ENCODE peak calls at places on chromosomes 4 and X, in ten cellular contexts. G, X, R, J, H, T, I, Q, P and E are unnamed samples.

GRCh38 chr4:86924805-86925204 is 10.0 kb upstream of the AFF1 start:
- DNase-seq in G (no peak), X (no peak), R (no peak), J (no peak), H (no peak), T (no peak), I (peak; percentile 88), Q (no peak), P (no peak), E (no peak)

GRCh38 chr4:20347526-20347925 is 95.8 kb downstream of the SLIT2 start:
- DNase-seq in G (no peak), X (no peak), R (no peak), J (no peak), H (no peak), T (no peak), I (no peak), Q (no peak), P (no peak), E (no peak)

GRCh38 chr4:165537028-165537648 is 158.3 kb downstream of the CPE start:
- DNase-seq in G (no peak), X (peak; percentile 5), R (peak; percentile 33), J (no peak), H (peak; percentile 36), T (peak; percentile 24), I (peak; percentile 40), Q (peak; percentile 3), P (no peak), E (no peak)

GRCh38 chr4:16120720-16121119 is 36.9 kb upstream of the PROM1 start:
- DNase-seq in G (no peak), X (no peak), R (no peak), J (no peak), H (no peak), T (no peak), I (no peak), Q (no peak), P (no peak), E (no peak)

GRCh38 chrX:16101581-16101980 is 21.8 kb upstream of the GRPR start:
- DNase-seq in G (no peak), X (no peak), R (no peak), J (no peak), H (no peak), T (no peak), I (no peak), Q (no peak), P (no peak), E (no peak)

GRCh38 chrX:20729421-20729820 is 462.7 kb upstream of the RPS6KA3 start:
- DNase-seq in G (no peak), X (peak; percentile 62), R (no peak), J (no peak), H (no peak), T (no peak), I (no peak), Q (no peak), P (no peak), E (no peak)

GRCh38 chr4:146510942-146511341 is 10.8 kb downstream of the SLC10A7 start:
- DNase-seq in G (no peak), X (no peak), R (no peak), J (no peak), H (no peak), T (no peak), I (no peak), Q (no peak), P (no peak), E (no peak)

GRCh38 chr4:28146191-28146590 is 1285.5 kb downstream of the STIM2 start:
- DNase-seq in G (no peak), X (no peak), R (no peak), J (no peak), H (no peak), T (no peak), I (peak; percentile 10), Q (no peak), P (no peak), E (no peak)

GRCh38 chr4:99825272-99825671 is 8.6 kb downstream of the DAPP1 start:
- DNase-seq in G (no peak), X (no peak), R (no peak), J (no peak), H (no peak), T (no peak), I (no peak), Q (no peak), P (no peak), E (no peak)

GRCh38 chr4:109294006-109294405 is 8.5 kb downstream of the COL25A1 start:
- DNase-seq in G (no peak), X (no peak), R (peak; percentile 2), J (no peak), H (no peak), T (peak; percentile 35), I (peak; percentile 18), Q (no peak), P (no peak), E (no peak)

GRCh38 chrX:131901581-131901980 is 121.5 kb upstream of the STK26 start:
- DNase-seq in G (no peak), X (no peak), R (no peak), J (no peak), H (no peak), T (no peak), I (no peak), Q (no peak), P (no peak), E (no peak)

GRCh38 chr4:173001571-173001970 is 167.0 kb upstream of the GALNT7 start:
- DNase-seq in G (no peak), X (no peak), R (no peak), J (no peak), H (no peak), T (no peak), I (no peak), Q (no peak), P (no peak), E (no peak)

GRCh38 chr4:145436793-145437192 is 44.9 kb upstream of the SMAD1 start:
- DNase-seq in G (no peak), X (no peak), R (no peak), J (no peak), H (no peak), T (no peak), I (no peak), Q (no peak), P (no peak), E (no peak)

GRCh38 chrX:37380256-37380655 is 31.1 kb downstream of the PRRG1 start:
- DNase-seq in G (no peak), X (no peak), R (no peak), J (no peak), H (no peak), T (no peak), I (no peak), Q (no peak), P (no peak), E (no peak)

GRCh38 chrX:110145854-110146253 is 142.9 kb downstream of the TMEM164 start:
- DNase-seq in G (no peak), X (no peak), R (peak; percentile 15), J (peak; percentile 5), H (peak; percentile 33), T (peak; percentile 16), I (peak; percentile 24), Q (peak; percentile 12), P (no peak), E (no peak)

GRCh38 chr4:185219551-185220344 is 10.3 kb downstream of the SNX25 start:
- DNase-seq in G (no peak), X (peak; percentile 60), R (no peak), J (no peak), H (peak; percentile 44), T (peak; percentile 53), I (no peak), Q (no peak), P (no peak), E (no peak)

GRCh38 chr4:26000274-26000950 is 86.4 kb downstream of the SMIM20 start:
- DNase-seq in G (no peak), X (no peak), R (no peak), J (no peak), H (no peak), T (no peak), I (no peak), Q (no peak), P (no peak), E (no peak)

GRCh38 chr4:178140326-178140915 is 698.2 kb upstream of the AGA start:
- DNase-seq in G (no peak), X (no peak), R (no peak), J (no peak), H (no peak), T (no peak), I (no peak), Q (no peak), P (no peak), E (no peak)

GRCh38 chr4:57023104-57023503 is 44.4 kb downstream of the POLR2B start:
- DNase-seq in G (no peak), X (peak; percentile 73), R (no peak), J (no peak), H (no peak), T (no peak), I (no peak), Q (no peak), P (no peak), E (no peak)

GRCh38 chrX:352181-352580 is 33.6 kb upstream of the GTPBP6 start:
- DNase-seq in G (no peak), X (no peak), R (no peak), J (no peak), H (no peak), T (no peak), I (no peak), Q (no peak), P (no peak), E (no peak)

GRCh38 chrX:13837290-13837745 is 20.4 kb upstream of the GPM6B start:
- DNase-seq in G (no peak), X (no peak), R (no peak), J (no peak), H (no peak), T (no peak), I (no peak), Q (no peak), P (no peak), E (no peak)

GRCh38 chrX:16208601-16209000 is 41.3 kb downstream of the MAGEB17 start:
- DNase-seq in G (no peak), X (no peak), R (no peak), J (no peak), H (no peak), T (no peak), I (no peak), Q (no peak), P (no peak), E (no peak)

GRCh38 chr4:7769936-7770674 is 169.6 kb downstream of the AFAP1 start:
- DNase-seq in G (no peak), X (no peak), R (peak; percentile 36), J (no peak), H (no peak), T (no peak), I (peak; percentile 20), Q (no peak), P (no peak), E (no peak)

GRCh38 chr4:2352171-2352570 is 66.3 kb downstream of the ZFYVE28 start:
- DNase-seq in G (no peak), X (no peak), R (no peak), J (no peak), H (no peak), T (no peak), I (no peak), Q (no peak), P (no peak), E (no peak)

GRCh38 chr4:69224891-69225290 is 10.3 kb upstream of the UGT2B11 start:
- DNase-seq in G (no peak), X (no peak), R (no peak), J (no peak), H (no peak), T (no peak), I (no peak), Q (no peak), P (no peak), E (no peak)

GRCh38 chr4:168028568-168028967 is 63.8 kb upstream of the ANXA10 start:
- DNase-seq in G (no peak), X (no peak), R (peak; percentile 1), J (no peak), H (no peak), T (no peak), I (peak; percentile 28), Q (no peak), P (no peak), E (no peak)

GRCh38 chrX:103399744-103400143 is 23.4 kb downstream of the BEX3 start:
- DNase-seq in G (no peak), X (no peak), R (no peak), J (no peak), H (no peak), T (no peak), I (no peak), Q (no peak), P (no peak), E (no peak)

GRCh38 chr4:23750125-23750524 is 139.7 kb downstream of the PPARGC1A start:
- DNase-seq in G (no peak), X (no peak), R (no peak), J (no peak), H (no peak), T (no peak), I (no peak), Q (no peak), P (no peak), E (no peak)